ENCODE peak calls at places on chromosomes 7 and 10, in eight cellular contexts. One of them, this sample, is unnamed.

GRCh38 chr10:128221128-128221527 is 94.9 kb upstream of the MKI67 start:
- DNase-seq in GM12865: no peak
- DNase-seq in natural killer cell treated with Interleukin-12 subunit alpha and Interleukin-12 subunit beta and Interleukin-15 and Interleukin-18, amount 100 ng/mL, for 72 hours: no peak
- DNase-seq in GM03348: no peak
- DNase-seq in LoVo: no peak
- DNase-seq in NT2/D1: no peak
- DNase-seq in stimulated activated CD8-positive, alpha-beta memory T cell treated with anti-CD3 and anti-CD28 coated beads, Interleukin-7, amount 100 ng/mL, for 4 hours: no peak
- DNase-seq in heart right ventricle: no peak
- DNase-seq in this sample: no peak

GRCh38 chr10:133218891-133219290 is 11.1 kb upstream of the UTF1 start:
- DNase-seq in NT2/D1: no peak
- DNase-seq in GM12865: no peak
- DNase-seq in heart right ventricle: no peak
- DNase-seq in GM03348: no peak
- DNase-seq in natural killer cell treated with Interleukin-12 subunit alpha and Interleukin-12 subunit beta and Interleukin-15 and Interleukin-18, amount 100 ng/mL, for 72 hours: no peak
- DNase-seq in stimulated activated CD8-positive, alpha-beta memory T cell treated with anti-CD3 and anti-CD28 coated beads, Interleukin-7, amount 100 ng/mL, for 4 hours: no peak
- DNase-seq in LoVo: no peak
- DNase-seq in this sample: no peak

GRCh38 chr7:39271386-39271785 is 293.7 kb downstream of the POU6F2 start:
- DNase-seq in GM12865: no peak
- DNase-seq in natural killer cell treated with Interleukin-12 subunit alpha and Interleukin-12 subunit beta and Interleukin-15 and Interleukin-18, amount 100 ng/mL, for 72 hours: no peak
- DNase-seq in GM03348: no peak
- DNase-seq in stimulated activated CD8-positive, alpha-beta memory T cell treated with anti-CD3 and anti-CD28 coated beads, Interleukin-7, amount 100 ng/mL, for 4 hours: no peak
- DNase-seq in NT2/D1: no peak
- DNase-seq in LoVo: peak; percentile 16
- DNase-seq in heart right ventricle: peak; percentile 17
- DNase-seq in this sample: no peak

GRCh38 chr10:14056545-14057332 is 274.0 kb downstream of the FRMD4A start:
- DNase-seq in heart right ventricle: no peak
- DNase-seq in GM03348: peak; percentile 67
- DNase-seq in stimulated activated CD8-positive, alpha-beta memory T cell treated with anti-CD3 and anti-CD28 coated beads, Interleukin-7, amount 100 ng/mL, for 4 hours: no peak
- DNase-seq in natural killer cell treated with Interleukin-12 subunit alpha and Interleukin-12 subunit beta and Interleukin-15 and Interleukin-18, amount 100 ng/mL, for 72 hours: no peak
- DNase-seq in LoVo: no peak
- DNase-seq in NT2/D1: peak; percentile 38
- DNase-seq in GM12865: no peak
- DNase-seq in this sample: no peak

GRCh38 chr7:158973440-158973839 is 117.1 kb downstream of the DYNC2I1 start:
- DNase-seq in heart right ventricle: no peak
- DNase-seq in GM12865: no peak
- DNase-seq in LoVo: peak; percentile 20
- DNase-seq in GM03348: peak; percentile 77
- DNase-seq in natural killer cell treated with Interleukin-12 subunit alpha and Interleukin-12 subunit beta and Interleukin-15 and Interleukin-18, amount 100 ng/mL, for 72 hours: no peak
- DNase-seq in stimulated activated CD8-positive, alpha-beta memory T cell treated with anti-CD3 and anti-CD28 coated beads, Interleukin-7, amount 100 ng/mL, for 4 hours: no peak
- DNase-seq in NT2/D1: peak; percentile 59
- DNase-seq in this sample: no peak

GRCh38 chr10:61543831-61544230 is 90.7 kb upstream of the TMEM26 start:
- DNase-seq in stimulated activated CD8-positive, alpha-beta memory T cell treated with anti-CD3 and anti-CD28 coated beads, Interleukin-7, amount 100 ng/mL, for 4 hours: no peak
- DNase-seq in natural killer cell treated with Interleukin-12 subunit alpha and Interleukin-12 subunit beta and Interleukin-15 and Interleukin-18, amount 100 ng/mL, for 72 hours: no peak
- DNase-seq in LoVo: no peak
- DNase-seq in GM03348: no peak
- DNase-seq in GM12865: no peak
- DNase-seq in NT2/D1: no peak
- DNase-seq in heart right ventricle: no peak
- DNase-seq in this sample: no peak

GRCh38 chr10:78069151-78069550 is 35.5 kb downstream of the RPS24 start:
- DNase-seq in stimulated activated CD8-positive, alpha-beta memory T cell treated with anti-CD3 and anti-CD28 coated beads, Interleukin-7, amount 100 ng/mL, for 4 hours: no peak
- DNase-seq in NT2/D1: no peak
- DNase-seq in LoVo: no peak
- DNase-seq in GM12865: no peak
- DNase-seq in GM03348: no peak
- DNase-seq in heart right ventricle: no peak
- DNase-seq in natural killer cell treated with Interleukin-12 subunit alpha and Interleukin-12 subunit beta and Interleukin-15 and Interleukin-18, amount 100 ng/mL, for 72 hours: no peak
- DNase-seq in this sample: no peak

GRCh38 chr10:132591166-132591971 is 53.8 kb downstream of the INPP5A start:
- DNase-seq in NT2/D1: no peak
- DNase-seq in stimulated activated CD8-positive, alpha-beta memory T cell treated with anti-CD3 and anti-CD28 coated beads, Interleukin-7, amount 100 ng/mL, for 4 hours: no peak
- DNase-seq in GM12865: no peak
- DNase-seq in heart right ventricle: peak; percentile 61
- DNase-seq in GM03348: peak; percentile 52
- DNase-seq in natural killer cell treated with Interleukin-12 subunit alpha and Interleukin-12 subunit beta and Interleukin-15 and Interleukin-18, amount 100 ng/mL, for 72 hours: peak; percentile 29
- DNase-seq in LoVo: peak; percentile 69
- DNase-seq in this sample: peak; percentile 65

GRCh38 chr10:89207801-89208551 is 859 bp upstream of the CH25H start:
- DNase-seq in natural killer cell treated with Interleukin-12 subunit alpha and Interleukin-12 subunit beta and Interleukin-15 and Interleukin-18, amount 100 ng/mL, for 72 hours: no peak
- DNase-seq in LoVo: no peak
- DNase-seq in GM03348: peak; percentile 47
- DNase-seq in stimulated activated CD8-positive, alpha-beta memory T cell treated with anti-CD3 and anti-CD28 coated beads, Interleukin-7, amount 100 ng/mL, for 4 hours: no peak
- DNase-seq in heart right ventricle: peak; percentile 56
- DNase-seq in GM12865: peak; percentile 5
- DNase-seq in NT2/D1: no peak
- DNase-seq in this sample: peak; percentile 19

GRCh38 chr10:96890172-96890513 is 58.0 kb downstream of the LCOR start:
- DNase-seq in LoVo: peak; percentile 30
- DNase-seq in stimulated activated CD8-positive, alpha-beta memory T cell treated with anti-CD3 and anti-CD28 coated beads, Interleukin-7, amount 100 ng/mL, for 4 hours: no peak
- DNase-seq in natural killer cell treated with Interleukin-12 subunit alpha and Interleukin-12 subunit beta and Interleukin-15 and Interleukin-18, amount 100 ng/mL, for 72 hours: no peak
- DNase-seq in heart right ventricle: no peak
- DNase-seq in GM12865: no peak
- DNase-seq in GM03348: no peak
- DNase-seq in NT2/D1: no peak
- DNase-seq in this sample: no peak

GRCh38 chr7:145848691-145849090 is 267.9 kb upstream of the CNTNAP2 start:
- DNase-seq in NT2/D1: peak; percentile 40
- DNase-seq in GM12865: no peak
- DNase-seq in heart right ventricle: no peak
- DNase-seq in natural killer cell treated with Interleukin-12 subunit alpha and Interleukin-12 subunit beta and Interleukin-15 and Interleukin-18, amount 100 ng/mL, for 72 hours: no peak
- DNase-seq in GM03348: no peak
- DNase-seq in LoVo: peak; percentile 11
- DNase-seq in stimulated activated CD8-positive, alpha-beta memory T cell treated with anti-CD3 and anti-CD28 coated beads, Interleukin-7, amount 100 ng/mL, for 4 hours: no peak
- DNase-seq in this sample: peak; percentile 30

GRCh38 chr10:55169509-55169908 is 368.5 kb upstream of the PCDH15 start:
- DNase-seq in natural killer cell treated with Interleukin-12 subunit alpha and Interleukin-12 subunit beta and Interleukin-15 and Interleukin-18, amount 100 ng/mL, for 72 hours: no peak
- DNase-seq in LoVo: no peak
- DNase-seq in heart right ventricle: no peak
- DNase-seq in GM03348: no peak
- DNase-seq in stimulated activated CD8-positive, alpha-beta memory T cell treated with anti-CD3 and anti-CD28 coated beads, Interleukin-7, amount 100 ng/mL, for 4 hours: no peak
- DNase-seq in NT2/D1: no peak
- DNase-seq in GM12865: no peak
- DNase-seq in this sample: no peak

GRCh38 chr10:103833731-103834365 is 21.5 kb downstream of the SH3PXD2A start:
- DNase-seq in GM03348: peak; percentile 29
- DNase-seq in NT2/D1: no peak
- DNase-seq in natural killer cell treated with Interleukin-12 subunit alpha and Interleukin-12 subunit beta and Interleukin-15 and Interleukin-18, amount 100 ng/mL, for 72 hours: no peak
- DNase-seq in heart right ventricle: peak; percentile 92
- DNase-seq in stimulated activated CD8-positive, alpha-beta memory T cell treated with anti-CD3 and anti-CD28 coated beads, Interleukin-7, amount 100 ng/mL, for 4 hours: no peak
- DNase-seq in LoVo: no peak
- DNase-seq in GM12865: no peak
- DNase-seq in this sample: no peak

GRCh38 chr7:336810-337566 is 47.0 kb downstream of the FOXL3 start:
- DNase-seq in heart right ventricle: no peak
- DNase-seq in stimulated activated CD8-positive, alpha-beta memory T cell treated with anti-CD3 and anti-CD28 coated beads, Interleukin-7, amount 100 ng/mL, for 4 hours: no peak
- DNase-seq in LoVo: no peak
- DNase-seq in GM12865: no peak
- DNase-seq in NT2/D1: no peak
- DNase-seq in GM03348: no peak
- DNase-seq in natural killer cell treated with Interleukin-12 subunit alpha and Interleukin-12 subunit beta and Interleukin-15 and Interleukin-18, amount 100 ng/mL, for 72 hours: no peak
- DNase-seq in this sample: no peak

GRCh38 chr10:81843042-81843441 is 32.0 kb upstream of the NRG3 start:
- DNase-seq in natural killer cell treated with Interleukin-12 subunit alpha and Interleukin-12 subunit beta and Interleukin-15 and Interleukin-18, amount 100 ng/mL, for 72 hours: no peak
- DNase-seq in GM03348: no peak
- DNase-seq in LoVo: no peak
- DNase-seq in heart right ventricle: no peak
- DNase-seq in stimulated activated CD8-positive, alpha-beta memory T cell treated with anti-CD3 and anti-CD28 coated beads, Interleukin-7, amount 100 ng/mL, for 4 hours: no peak
- DNase-seq in NT2/D1: no peak
- DNase-seq in GM12865: no peak
- DNase-seq in this sample: no peak

GRCh38 chr7:45259966-45260646 is 102.5 kb downstream of the RAMP3 start:
- DNase-seq in NT2/D1: peak; percentile 46
- DNase-seq in LoVo: peak; percentile 46
- DNase-seq in heart right ventricle: peak; percentile 43
- DNase-seq in GM12865: peak; percentile 79
- DNase-seq in stimulated activated CD8-positive, alpha-beta memory T cell treated with anti-CD3 and anti-CD28 coated beads, Interleukin-7, amount 100 ng/mL, for 4 hours: peak; percentile 8
- DNase-seq in natural killer cell treated with Interleukin-12 subunit alpha and Interleukin-12 subunit beta and Interleukin-15 and Interleukin-18, amount 100 ng/mL, for 72 hours: peak; percentile 67
- DNase-seq in GM03348: peak; percentile 85
- DNase-seq in this sample: peak; percentile 76

GRCh38 chr7:142792129-142792528 is 21.4 kb downstream of the PRSS2 start:
- DNase-seq in LoVo: no peak
- DNase-seq in stimulated activated CD8-positive, alpha-beta memory T cell treated with anti-CD3 and anti-CD28 coated beads, Interleukin-7, amount 100 ng/mL, for 4 hours: no peak
- DNase-seq in natural killer cell treated with Interleukin-12 subunit alpha and Interleukin-12 subunit beta and Interleukin-15 and Interleukin-18, amount 100 ng/mL, for 72 hours: no peak
- DNase-seq in GM12865: no peak
- DNase-seq in GM03348: no peak
- DNase-seq in heart right ventricle: no peak
- DNase-seq in NT2/D1: no peak
- DNase-seq in this sample: no peak

GRCh38 chr7:37081436-37081835 is 357.1 kb upstream of the AOAH start:
- DNase-seq in GM03348: no peak
- DNase-seq in heart right ventricle: peak; percentile 24
- DNase-seq in natural killer cell treated with Interleukin-12 subunit alpha and Interleukin-12 subunit beta and Interleukin-15 and Interleukin-18, amount 100 ng/mL, for 72 hours: no peak
- DNase-seq in GM12865: peak; percentile 10
- DNase-seq in stimulated activated CD8-positive, alpha-beta memory T cell treated with anti-CD3 and anti-CD28 coated beads, Interleukin-7, amount 100 ng/mL, for 4 hours: no peak
- DNase-seq in LoVo: peak; percentile 14
- DNase-seq in NT2/D1: no peak
- DNase-seq in this sample: no peak